ENCODE peak calls at places on chromosomes 16 and 17, in ten cellular contexts. D is colonic mucosa, J is tibial artery, P is prostate gland, W is HL-60, X is Panc1, U is kidney, H is lung, L is GM23338, V is endothelial cell of umbilical vein. M is an unnamed sample.

GRCh38 chr16:65446441-65446840 is 324.6 kb upstream of the CDH11 start:
- DNase-seq in X (no peak), H (no peak), J (no peak), V (no peak), L (no peak), P (no peak), U (no peak), D (no peak), W (no peak), M (no peak)

GRCh38 chr16:10598157-10598556 is 17.8 kb upstream of the EMP2 start:
- DNase-seq in P (no peak), L (no peak), U (no peak), X (no peak), V (no peak), W (no peak), H (no peak), D (peak), J (no peak), M (peak)

GRCh38 chr17:73311781-73312641 is at the start of gene CDC42EP4:
- DNase-seq in H (peak), P (peak), V (peak), L (peak), W (peak), U (peak), X (no peak), D (peak), J (peak), M (peak)

GRCh38 chr17:72122336-72122667 is 1.5 kb downstream of the SOX9 start:
- DNase-seq in P (no peak), X (no peak), U (no peak), L (no peak), H (no peak), D (no peak), J (no peak), W (no peak), V (no peak), M (no peak)

GRCh38 chr17:1003972-1004768 is 7.2 kb downstream of the TIMM22 start:
- DNase-seq in V (peak), H (no peak), X (no peak), J (no peak), U (peak), L (no peak), W (no peak), D (no peak), P (no peak), M (peak)

GRCh38 chr16:87806608-87807546 is 41.1 kb upstream of the KLHDC4 start:
- DNase-seq in L (no peak), P (peak), X (peak), J (no peak), H (peak), W (peak), U (no peak), V (peak), D (peak), M (peak)

GRCh38 chr16:13414154-13414553 is 505.8 kb upstream of the ERCC4 start:
- DNase-seq in X (no peak), D (no peak), J (no peak), U (no peak), V (no peak), W (no peak), L (no peak), H (no peak), P (no peak), M (no peak)

GRCh38 chr17:29664743-29665479 is 42.2 kb upstream of the CORO6 start:
- DNase-seq in L (no peak), P (no peak), D (no peak), U (no peak), J (no peak), W (no peak), H (no peak), V (peak), X (peak), M (no peak)

GRCh38 chr16:81499576-81500380 is 55.2 kb downstream of the CMIP start:
- DNase-seq in X (no peak), U (peak), W (no peak), J (no peak), D (no peak), P (peak), L (no peak), V (no peak), H (no peak), M (no peak)

GRCh38 chr16:80317132-80318098 is 223.4 kb upstream of the DYNLRB2 start:
- DNase-seq in H (no peak), V (no peak), D (no peak), J (no peak), U (no peak), W (peak), L (peak), X (no peak), P (no peak), M (no peak)

GRCh38 chr17:68849673-68850260 is 105.4 kb downstream of the ABCA8 start:
- DNase-seq in U (no peak), D (no peak), X (no peak), V (no peak), P (no peak), H (no peak), J (no peak), W (no peak), L (no peak), M (no peak)

GRCh38 chr17:49365667-49366066 is 3.6 kb upstream of the ZNF652 start:
- DNase-seq in J (no peak), P (no peak), U (no peak), H (no peak), V (no peak), W (peak), D (no peak), L (peak), X (no peak), M (no peak)

GRCh38 chr16:57809843-57810196 is 7.5 kb upstream of the KIFC3 start:
- DNase-seq in P (no peak), V (no peak), J (no peak), U (no peak), H (no peak), W (no peak), L (no peak), D (no peak), X (no peak), M (no peak)

GRCh38 chr16:88069397-88070168 is 118.3 kb downstream of the BANP start:
- DNase-seq in U (peak), X (no peak), V (no peak), J (no peak), D (no peak), W (no peak), L (no peak), H (no peak), P (no peak), M (peak)

GRCh38 chr16:3187798-3188674 is at the start of gene OR1F1:
- DNase-seq in J (no peak), V (no peak), P (no peak), W (no peak), D (no peak), U (no peak), H (no peak), L (peak), X (no peak), M (no peak)

GRCh38 chr17:13970531-13970930 is 98.8 kb upstream of the COX10 start:
- DNase-seq in H (no peak), U (no peak), D (no peak), J (no peak), W (no peak), L (no peak), P (no peak), X (no peak), V (no peak), M (no peak)

GRCh38 chr17:44992242-44992939 is 24.3 kb upstream of the C1QL1 start:
- DNase-seq in P (no peak), L (no peak), J (no peak), W (no peak), D (no peak), X (no peak), V (no peak), H (no peak), U (no peak), M (no peak)

GRCh38 chr16:72894291-72895151 is 153.4 kb downstream of the ZFHX3 start:
- DNase-seq in V (peak), P (no peak), D (no peak), J (peak), H (no peak), L (no peak), W (no peak), X (no peak), U (no peak), M (no peak)

GRCh38 chr16:16021988-16022682 is 72.7 kb downstream of the ABCC1 start:
- DNase-seq in W (no peak), D (peak), P (peak), V (peak), H (peak), X (peak), L (no peak), J (peak), U (peak), M (peak)

GRCh38 chr16:78196527-78196926 is 97.1 kb downstream of the WWOX start:
- DNase-seq in V (no peak), P (no peak), L (no peak), X (no peak), W (no peak), H (no peak), U (no peak), D (no peak), J (no peak), M (no peak)

GRCh38 chr17:81509687-81510523 is 2.7 kb downstream of the ACTG1 start:
- DNase-seq in V (peak), H (no peak), L (no peak), W (peak), P (no peak), D (peak), X (no peak), J (no peak), U (no peak), M (no peak)

GRCh38 chr16:73082608-73083007 is 34.7 kb upstream of the ZFHX3 start:
- DNase-seq in W (no peak), J (peak), D (no peak), H (no peak), U (no peak), P (peak), L (no peak), V (no peak), X (peak), M (no peak)

GRCh38 chr17:41013181-41013580 is 4.3 kb upstream of the KRTAP3-1 start:
- DNase-seq in L (no peak), X (no peak), D (no peak), U (no peak), V (no peak), J (no peak), H (no peak), W (no peak), P (no peak), M (no peak)

GRCh38 chr16:77850637-77851330 is 62.4 kb downstream of the VAT1L start:
- DNase-seq in V (peak), L (no peak), X (no peak), D (no peak), J (no peak), W (no peak), H (no peak), P (no peak), U (no peak), M (no peak)

GRCh38 chr17:29825604-29826003 is 104.4 kb downstream of the SSH2 start:
- DNase-seq in H (no peak), L (no peak), P (no peak), D (peak), U (no peak), J (no peak), V (no peak), X (no peak), W (no peak), M (no peak)

GRCh38 chr17:72538443-72538842 is 417.6 kb downstream of the SOX9 start:
- DNase-seq in W (no peak), V (no peak), L (no peak), X (no peak), J (no peak), U (no peak), P (no peak), H (no peak), D (no peak), M (no peak)

GRCh38 chr16:87581867-87582220 is 20.5 kb upstream of the JPH3 start:
- DNase-seq in L (no peak), V (peak), P (peak), X (peak), J (peak), U (peak), D (peak), W (no peak), H (peak), M (peak)

GRCh38 chr16:79360267-79360666 is 240.3 kb downstream of the MAF start:
- DNase-seq in P (no peak), W (no peak), X (no peak), U (no peak), D (no peak), L (no peak), J (no peak), H (no peak), V (no peak), M (peak)

GRCh38 chr16:22670551-22670970 is 143.4 kb upstream of the HS3ST2 start:
- DNase-seq in J (peak), P (no peak), W (no peak), X (no peak), V (no peak), L (peak), H (no peak), D (no peak), U (no peak), M (no peak)

GRCh38 chr17:81520021-81520894 is 7.7 kb upstream of the ACTG1 start:
- DNase-seq in H (no peak), P (no peak), L (no peak), X (no peak), W (no peak), U (peak), V (no peak), J (no peak), D (no peak), M (no peak)

GRCh38 chr16:87037012-87037411 is 280.2 kb downstream of the C16orf95 start:
- DNase-seq in L (no peak), U (peak), J (peak), W (no peak), P (no peak), H (no peak), V (no peak), X (no peak), D (no peak), M (no peak)

GRCh38 chr16:77213542-77214108 is 14.4 kb downstream of the SYCE1L start:
- DNase-seq in J (no peak), V (peak), P (no peak), W (no peak), U (peak), H (peak), D (no peak), X (peak), L (no peak), M (no peak)

GRCh38 chr17:37051839-37052238 is 103.1 kb downstream of the AATF start:
- DNase-seq in U (no peak), X (no peak), V (no peak), H (no peak), P (no peak), J (no peak), D (peak), W (no peak), L (no peak), M (no peak)

GRCh38 chr17:48954300-48954755 is 9.7 kb upstream of the SNF8 start:
- DNase-seq in P (no peak), D (peak), J (no peak), H (no peak), W (peak), U (no peak), V (peak), L (peak), X (no peak), M (no peak)

GRCh38 chr16:26511463-26511862 is 555.3 kb upstream of the C16orf82 start:
- DNase-seq in W (no peak), D (no peak), J (no peak), P (no peak), H (no peak), L (no peak), U (no peak), V (no peak), X (no peak), M (no peak)

GRCh38 chr16:73916839-73917594 is 379.6 kb upstream of the PSMD7 start:
- DNase-seq in J (no peak), D (no peak), P (no peak), X (no peak), L (no peak), H (no peak), W (no peak), U (no peak), V (no peak), M (no peak)

GRCh38 chr17:55571095-55571494 is 59.8 kb upstream of the SMIM36 start:
- DNase-seq in L (no peak), H (no peak), J (no peak), W (no peak), V (no peak), X (no peak), U (no peak), P (no peak), D (no peak), M (no peak)

DNA sequence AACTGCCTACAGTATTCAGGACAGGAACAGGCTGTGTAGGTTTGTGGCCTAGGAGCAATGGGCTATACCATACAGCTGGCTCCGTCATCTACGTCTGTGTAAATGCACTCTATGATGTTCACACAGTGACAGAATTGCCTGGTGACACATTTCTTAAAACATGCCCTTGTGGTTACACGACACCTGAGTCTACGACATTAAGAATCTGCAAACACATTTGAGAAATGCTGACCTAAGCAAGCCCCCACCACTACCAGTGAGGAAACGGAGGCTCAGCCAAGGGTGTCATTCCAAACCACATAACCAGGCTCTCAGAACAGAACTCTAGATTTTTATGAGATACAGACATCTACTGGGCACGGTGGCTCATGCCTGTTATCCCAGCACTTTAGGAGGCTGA is 23.5 kb downstream of the USP36 start:
- DNase-seq in D (no peak), H (no peak), V (no peak), J (no peak), L (no peak), W (no peak), X (no peak), P (no peak), U (no peak), M (no peak)
- H3K27ac ChIP-seq in D (no peak), H (no peak), V (no peak), J (no peak), L (no peak), W (no peak), X (no peak), P (no peak), U (no peak), M (peak)

DNA sequence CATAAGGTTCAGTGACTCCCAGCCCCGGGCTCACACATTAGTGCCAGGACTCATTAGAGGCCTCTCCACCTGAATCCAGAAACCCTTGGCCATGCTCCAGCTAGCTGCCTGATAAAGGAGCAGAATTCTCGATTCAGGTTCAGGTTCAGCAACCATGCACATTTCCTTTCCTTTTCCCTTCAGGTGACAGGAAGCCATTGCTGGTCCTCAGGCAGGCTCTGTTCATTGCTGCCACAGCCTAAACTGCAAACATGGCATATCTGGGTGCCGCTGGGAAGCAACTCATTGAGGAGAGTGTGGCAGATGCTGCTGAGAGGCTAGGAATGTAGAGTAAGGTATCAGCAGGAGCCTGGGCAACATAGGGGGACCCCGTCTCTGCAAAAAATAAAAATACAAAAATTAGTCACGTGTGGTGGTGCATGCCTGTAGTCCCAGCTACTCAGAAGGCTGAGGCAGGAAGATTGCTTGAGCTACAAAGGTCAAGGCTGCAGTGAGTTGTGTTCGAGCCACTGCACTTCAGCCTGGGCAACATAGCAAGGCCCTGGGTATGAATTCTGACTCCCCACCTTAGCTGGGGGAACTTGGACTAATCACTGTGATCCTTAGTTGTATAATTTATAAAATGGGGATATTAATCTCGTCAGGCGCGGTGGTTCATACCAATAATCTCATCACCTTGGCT is 28.7 kb downstream of the ARL4D start:
- DNase-seq in H (no peak), J (no peak), W (no peak), V (no peak), P (no peak), D (no peak), X (no peak), L (no peak), U (no peak), M (peak)
- TF ChIP-seq CTCF in H (no peak), J (no peak), W (no peak), V (no peak), P (no peak), D (no peak), X (no peak), L (no peak), U (no peak), M (no peak)

DNA sequence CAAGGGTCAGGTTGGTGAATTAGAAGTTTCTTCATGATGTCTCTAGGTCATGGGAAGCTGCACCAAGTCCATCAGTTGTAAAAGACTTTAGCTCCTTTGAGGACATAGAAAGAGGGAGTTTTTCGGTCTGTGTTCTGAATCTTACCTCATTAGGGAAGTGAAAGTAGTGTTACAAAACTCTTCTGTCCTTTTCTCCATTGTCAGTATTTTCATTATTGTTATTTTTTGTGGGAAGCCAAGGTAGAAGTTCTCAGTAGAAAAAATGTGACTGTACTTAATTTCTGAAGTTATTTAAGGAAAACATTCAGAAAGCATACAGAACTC is 24.2 kb downstream of the MAP3K3 start:
- DNase-seq in W (no peak), V (no peak), J (no peak), D (no peak), L (no peak), U (no peak), P (no peak), H (no peak), X (no peak), M (no peak)
- H3K27ac ChIP-seq in W (no peak), V (no peak), J (no peak), D (no peak), L (no peak), U (no peak), P (no peak), H (peak), X (no peak), M (peak)

GRCh38 chr17:76104140-76104895 is 731 bp upstream of the EXOC7 start:
- DNase-seq in H (no peak), J (no peak), V (no peak), L (peak), X (no peak), U (no peak), W (peak), D (no peak), P (no peak), M (no peak)
- TF ChIP-seq CTCF in H (no peak), J (no peak), V (no peak), L (peak), X (no peak), U (no peak), W (no peak), D (no peak), P (no peak), M (no peak)

DNA sequence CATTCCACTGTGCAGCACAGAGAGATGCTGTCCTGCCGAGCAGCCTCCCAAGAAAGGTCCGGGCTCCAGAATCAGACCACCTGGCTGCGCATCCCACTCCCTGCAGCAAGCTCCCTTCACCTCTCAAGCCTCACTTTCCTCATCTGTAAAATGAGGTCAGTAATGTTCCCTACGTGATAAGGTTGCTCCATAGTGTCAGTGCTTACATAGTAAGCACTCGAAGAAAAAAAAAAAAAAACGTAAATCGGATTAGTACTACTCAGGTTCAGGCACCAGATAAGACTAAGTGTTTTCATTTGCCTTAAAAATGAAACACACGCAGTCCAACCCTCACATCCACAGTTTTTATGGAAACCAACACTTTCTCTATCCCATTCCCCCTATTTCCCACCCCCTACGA is 76.7 kb downstream of the CCT6B start:
- DNase-seq in U (no peak), D (no peak), W (no peak), X (no peak), P (no peak), V (no peak), L (no peak), J (no peak), H (no peak), M (no peak)
- H3K27ac ChIP-seq in U (no peak), D (no peak), W (no peak), X (no peak), P (no peak), V (no peak), L (no peak), J (no peak), H (no peak), M (no peak)